ENCODE peak calls at places on chromosomes 2 and 18, in four cellular contexts. One of them, this sample, is unnamed. For H3K27me3, the result is how much of the 10 kb centered on the place peaks cover.

GRCh38 chr2:169649278-169649677 is 44.9 kb downstream of the CFAP210 start:
- DNase-seq in lower lobe of right lung: no peak
- DNase-seq in hepatocyte: no peak
- DNase-seq in HCT116: no peak
- DNase-seq in this sample: no peak

GRCh38 chr2:71690876-71691275 is 237.5 kb downstream of the DYSF start:
- DNase-seq in lower lobe of right lung: no peak
- DNase-seq in hepatocyte: no peak
- DNase-seq in HCT116: no peak
- DNase-seq in this sample: no peak

GRCh38 chr2:191385416-191386160 is 140.4 kb downstream of the MYO1B start:
- DNase-seq in lower lobe of right lung: no peak
- DNase-seq in hepatocyte: no peak
- DNase-seq in HCT116: no peak
- DNase-seq in this sample: no peak

GRCh38 chr2:101899871-101900270 is 91.9 kb upstream of the IL1R2 start:
- DNase-seq in lower lobe of right lung: no peak
- DNase-seq in hepatocyte: no peak
- DNase-seq in HCT116: no peak
- DNase-seq in this sample: no peak

GRCh38 chr2:57217013-57217412 is 829.6 kb upstream of the VRK2 start:
- DNase-seq in lower lobe of right lung: no peak
- DNase-seq in hepatocyte: no peak
- DNase-seq in HCT116: no peak
- DNase-seq in this sample: no peak

GRCh38 chr2:168354499-168354898 is 101.6 kb upstream of the CERS6 start:
- DNase-seq in lower lobe of right lung: no peak
- DNase-seq in hepatocyte: no peak
- DNase-seq in HCT116: no peak
- DNase-seq in this sample: no peak

GRCh38 chr18:31325051-31325450 is 7.1 kb downstream of the DSG1 start:
- DNase-seq in lower lobe of right lung: no peak
- DNase-seq in hepatocyte: peak
- DNase-seq in HCT116: no peak
- DNase-seq in this sample: no peak

GRCh38 chr18:79460445-79461300 is 64.9 kb downstream of the NFATC1 start:
- DNase-seq in lower lobe of right lung: no peak
- DNase-seq in hepatocyte: no peak
- DNase-seq in HCT116: no peak
- DNase-seq in this sample: no peak

GRCh38 chr2:209556354-209556961 is 132.6 kb downstream of the MAP2 start:
- DNase-seq in lower lobe of right lung: no peak
- DNase-seq in hepatocyte: peak
- DNase-seq in HCT116: peak
- DNase-seq in this sample: no peak

GRCh38 chr18:10798727-10799435 is 273.1 kb downstream of the NAPG start:
- DNase-seq in lower lobe of right lung: no peak
- DNase-seq in hepatocyte: peak
- DNase-seq in HCT116: no peak
- DNase-seq in this sample: no peak

GRCh38 chr2:71811726-71812125 is 335.9 kb downstream of the CYP26B1 start:
- DNase-seq in lower lobe of right lung: no peak
- DNase-seq in hepatocyte: no peak
- DNase-seq in HCT116: no peak
- DNase-seq in this sample: peak

GRCh38 chr2:218344755-218345417 is 11.8 kb upstream of the CATIP start:
- DNase-seq in lower lobe of right lung: no peak
- DNase-seq in hepatocyte: peak
- DNase-seq in HCT116: no peak
- DNase-seq in this sample: no peak

GRCh38 chr2:215680605-215681598 is 245.0 kb upstream of the FN1 start:
- DNase-seq in lower lobe of right lung: no peak
- DNase-seq in hepatocyte: peak
- DNase-seq in HCT116: no peak
- DNase-seq in this sample: no peak

GRCh38 chr2:241309684-241310117 is 5.8 kb downstream of the HDLBP start:
- DNase-seq in lower lobe of right lung: no peak
- DNase-seq in hepatocyte: no peak
- DNase-seq in HCT116: no peak
- DNase-seq in this sample: peak

GRCh38 chr18:78658531-78658930 is 321.1 kb upstream of the SALL3 start:
- DNase-seq in lower lobe of right lung: no peak
- DNase-seq in hepatocyte: no peak
- DNase-seq in HCT116: no peak
- DNase-seq in this sample: no peak

GRCh38 chr2:53174539-53174938 is 593.1 kb upstream of the CHAC2 start:
- DNase-seq in lower lobe of right lung: no peak
- DNase-seq in hepatocyte: no peak
- DNase-seq in HCT116: no peak
- DNase-seq in this sample: no peak

GRCh38 chr2:39437522-39438296 is 624 bp upstream of the MAP4K3 start:
- DNase-seq in lower lobe of right lung: peak
- DNase-seq in hepatocyte: peak
- DNase-seq in HCT116: peak
- DNase-seq in this sample: peak

GRCh38 chr2:162333968-162334367 is 10.0 kb upstream of the GCA start:
- DNase-seq in lower lobe of right lung: no peak
- DNase-seq in hepatocyte: peak
- DNase-seq in HCT116: no peak
- DNase-seq in this sample: no peak

GRCh38 chr2:5914831-5915611 is 222.8 kb downstream of the SOX11 start:
- DNase-seq in lower lobe of right lung: no peak
- DNase-seq in hepatocyte: peak
- DNase-seq in HCT116: no peak
- DNase-seq in this sample: no peak

GRCh38 chr18:29849145-29849544 is 1193.4 kb downstream of the DSC3 start:
- DNase-seq in lower lobe of right lung: no peak
- DNase-seq in hepatocyte: no peak
- DNase-seq in HCT116: no peak
- DNase-seq in this sample: no peak

GRCh38 chr2:232522014-232522854 is 2.0 kb downstream of the PRSS56 start:
- DNase-seq in lower lobe of right lung: peak
- DNase-seq in hepatocyte: peak
- DNase-seq in HCT116: no peak
- DNase-seq in this sample: peak

GRCh38 chr2:20452551-20452950 is 5.7 kb downstream of the RHOB start:
- DNase-seq in lower lobe of right lung: no peak
- DNase-seq in hepatocyte: no peak
- DNase-seq in HCT116: no peak
- DNase-seq in this sample: no peak

GRCh38 chr2:167052825-167053224 is 164.5 kb downstream of the XIRP2 start:
- DNase-seq in lower lobe of right lung: no peak
- DNase-seq in hepatocyte: peak
- DNase-seq in HCT116: no peak
- DNase-seq in this sample: no peak

GRCh38 chr2:118554616-118555015 is 292.8 kb downstream of the EN1 start:
- DNase-seq in lower lobe of right lung: no peak
- DNase-seq in hepatocyte: no peak
- DNase-seq in HCT116: no peak
- DNase-seq in this sample: no peak

GRCh38 chr18:75157851-75158250 is 51.1 kb downstream of the PTGR3 start:
- DNase-seq in lower lobe of right lung: no peak
- DNase-seq in hepatocyte: no peak
- DNase-seq in HCT116: no peak
- DNase-seq in this sample: no peak

GRCh38 chr18:35344736-35345459 is 678 bp upstream of the ZNF24 start:
- DNase-seq in lower lobe of right lung: no peak
- DNase-seq in hepatocyte: peak
- DNase-seq in HCT116: no peak
- DNase-seq in this sample: no peak

GRCh38 chr18:78559584-78559983 is 420.0 kb upstream of the SALL3 start:
- DNase-seq in lower lobe of right lung: no peak
- DNase-seq in hepatocyte: no peak
- DNase-seq in HCT116: no peak
- DNase-seq in this sample: no peak

GRCh38 chr18:30929718-30930117 is 112.8 kb downstream of the DSC3 start:
- DNase-seq in lower lobe of right lung: no peak
- DNase-seq in hepatocyte: no peak
- DNase-seq in HCT116: no peak
- DNase-seq in this sample: no peak

GRCh38 chr2:190533968-190534309 is 583 bp downstream of the NEMP2 start:
- DNase-seq in lower lobe of right lung: no peak
- DNase-seq in hepatocyte: peak
- DNase-seq in HCT116: no peak
- DNase-seq in this sample: peak

GRCh38 chr2:133957724-133958123 is 296.1 kb upstream of the MGAT5 start:
- DNase-seq in lower lobe of right lung: no peak
- DNase-seq in hepatocyte: no peak
- DNase-seq in HCT116: no peak
- DNase-seq in this sample: no peak

GRCh38 chr2:9699139-9699823 is 68.5 kb upstream of the YWHAQ start:
- DNase-seq in lower lobe of right lung: no peak
- DNase-seq in hepatocyte: peak
- DNase-seq in HCT116: no peak
- DNase-seq in this sample: no peak

GRCh38 chr2:218809515-218809914 is 22.1 kb downstream of the PRKAG3 start:
- DNase-seq in lower lobe of right lung: no peak
- DNase-seq in hepatocyte: no peak
- DNase-seq in HCT116: no peak
- DNase-seq in this sample: no peak

GRCh38 chr2:118065015-118065666 is 23.1 kb upstream of the INSIG2 start:
- DNase-seq in lower lobe of right lung: no peak
- DNase-seq in hepatocyte: no peak
- DNase-seq in HCT116: no peak
- DNase-seq in this sample: no peak

GRCh38 chr2:230793573-230794359 is 71.0 kb upstream of the ITM2C start:
- DNase-seq in lower lobe of right lung: peak
- DNase-seq in hepatocyte: peak
- DNase-seq in HCT116: peak
- DNase-seq in this sample: peak

GRCh38 chr2:228048838-228049490 is 132.5 kb downstream of the SPHKAP start:
- DNase-seq in lower lobe of right lung: no peak
- DNase-seq in hepatocyte: peak
- DNase-seq in HCT116: peak
- DNase-seq in this sample: no peak

GRCh38 chr2:239710953-239711861 is 310.4 kb upstream of the HDAC4 start:
- DNase-seq in lower lobe of right lung: no peak
- DNase-seq in hepatocyte: no peak
- DNase-seq in HCT116: no peak
- DNase-seq in this sample: no peak

DNA sequence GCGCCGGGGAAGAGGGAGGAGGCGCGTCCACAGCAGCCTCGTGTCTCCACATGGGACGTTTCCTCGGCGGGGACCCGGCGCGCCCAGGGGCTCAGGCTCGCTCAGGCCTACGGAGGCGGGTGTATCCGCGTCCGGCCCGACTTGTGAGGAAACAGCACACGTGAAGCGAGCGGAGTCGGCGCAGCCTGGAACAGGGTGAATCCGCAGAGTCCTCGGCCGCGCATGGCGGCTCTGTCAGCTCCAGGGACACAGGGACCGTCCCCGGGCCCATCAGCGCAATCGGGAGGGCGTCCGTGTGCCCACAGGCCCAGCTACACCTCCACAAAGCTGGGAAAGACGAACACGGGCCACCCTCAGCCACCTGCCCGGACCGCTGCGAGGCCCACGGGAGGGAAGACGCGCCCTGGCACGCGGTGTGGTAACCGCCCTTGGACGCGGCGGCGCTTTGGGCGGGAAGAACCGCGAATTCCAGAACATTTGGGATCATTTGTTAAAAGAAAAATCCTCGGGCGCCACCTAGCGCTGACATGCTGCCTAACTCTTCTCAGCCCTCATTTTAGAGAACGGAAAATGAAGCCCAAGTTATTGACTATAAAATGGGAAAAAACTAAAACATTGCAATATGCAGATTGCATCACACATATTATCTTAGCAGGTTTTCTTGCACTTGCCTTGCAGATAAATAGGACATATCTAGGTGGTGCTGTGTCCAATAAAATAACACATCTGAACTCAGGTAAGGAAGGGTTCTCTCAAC is 40.4 kb downstream of the TMEM18 start:
- DNase-seq in lower lobe of right lung: peak
- DNase-seq in hepatocyte: peak
- DNase-seq in HCT116: peak
- DNase-seq in this sample: peak
- H3K27me3 ChIP-seq in lower lobe of right lung: under half
- H3K27me3 ChIP-seq in hepatocyte: under half
- H3K27me3 ChIP-seq in HCT116: under half
- H3K27me3 ChIP-seq in this sample: under half

GRCh38 chr2:54492335-54492734 is 36.2 kb downstream of the SPTBN1 start:
- DNase-seq in lower lobe of right lung: no peak
- DNase-seq in hepatocyte: no peak
- DNase-seq in HCT116: no peak
- DNase-seq in this sample: no peak
- H3K27ac ChIP-seq in lower lobe of right lung: no peak
- H3K27ac ChIP-seq in hepatocyte: no peak
- H3K27ac ChIP-seq in HCT116: no peak
- H3K27ac ChIP-seq in this sample: no peak

GRCh38 chr2:181678744-181679543 is 1.4 kb downstream of the NEUROD1 start:
- DNase-seq in lower lobe of right lung: no peak
- DNase-seq in hepatocyte: no peak
- DNase-seq in HCT116: no peak
- DNase-seq in this sample: no peak

GRCh38 chr2:181680937-181681811 is 857 bp upstream of the NEUROD1 start:
- DNase-seq in lower lobe of right lung: no peak
- DNase-seq in hepatocyte: no peak
- DNase-seq in HCT116: no peak
- DNase-seq in this sample: no peak

GRCh38 chr2:181680055-181680936 is at the start of gene NEUROD1:
- DNase-seq in lower lobe of right lung: no peak
- DNase-seq in hepatocyte: peak
- DNase-seq in HCT116: no peak
- DNase-seq in this sample: no peak

GRCh38 chr2:181678033-181678586 is 2.2 kb downstream of the NEUROD1 start:
- DNase-seq in lower lobe of right lung: peak
- DNase-seq in hepatocyte: peak
- DNase-seq in HCT116: no peak
- DNase-seq in this sample: peak

GRCh38 chr2:181679544-181679979 is 755 bp downstream of the NEUROD1 start:
- DNase-seq in lower lobe of right lung: no peak
- DNase-seq in hepatocyte: no peak
- DNase-seq in HCT116: no peak
- DNase-seq in this sample: no peak
- H3K27me3 ChIP-seq in lower lobe of right lung: half or more
- H3K27me3 ChIP-seq in hepatocyte: half or more
- H3K27me3 ChIP-seq in HCT116: under half
- H3K27me3 ChIP-seq in this sample: under half

DNA sequence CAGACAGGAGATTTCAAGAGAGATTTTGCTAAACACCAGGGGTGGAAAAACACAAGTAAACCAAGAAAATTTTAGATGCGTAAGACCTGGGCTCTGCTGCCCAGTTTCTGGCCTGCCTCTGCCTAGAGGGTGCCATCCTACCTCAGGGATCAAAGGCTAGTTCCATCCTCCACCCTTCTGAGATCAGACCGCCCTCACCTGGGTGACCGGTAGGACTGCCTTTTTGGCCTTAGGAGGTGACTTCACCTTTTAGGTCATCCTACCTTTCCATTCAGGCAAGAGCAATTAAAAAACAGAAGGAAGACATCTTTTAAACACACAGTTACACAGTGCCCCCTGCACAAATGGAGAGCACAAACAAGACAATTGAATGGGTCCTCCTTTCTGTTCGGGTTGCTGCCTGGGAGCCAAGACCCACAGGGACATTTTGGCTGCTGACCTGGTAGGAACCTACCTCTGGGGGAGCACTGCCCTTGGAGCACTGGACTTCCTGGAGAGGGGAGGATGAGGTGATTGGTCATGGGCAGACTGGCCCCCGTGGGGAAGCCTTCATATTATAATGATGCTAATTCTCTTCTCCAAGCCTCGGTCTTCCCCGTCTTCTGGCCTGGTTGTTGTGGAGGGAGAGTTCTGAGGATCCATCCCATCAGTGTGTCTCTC is 3.1 kb downstream of the PSD4 start:
- DNase-seq in lower lobe of right lung: no peak
- DNase-seq in hepatocyte: no peak
- DNase-seq in HCT116: no peak
- DNase-seq in this sample: no peak
- H3K27ac ChIP-seq in lower lobe of right lung: no peak
- H3K27ac ChIP-seq in hepatocyte: no peak
- H3K27ac ChIP-seq in HCT116: no peak
- H3K27ac ChIP-seq in this sample: peak